ENCODE peak calls at places on chromosomes 5 and 9, in seven cellular contexts. U is transverse colon, S is AG10803, J is M059J, D is tibial artery, M is NCI-H1694 treated with DMSO at 0.1 percent for 48 hours, H is suprapubic skin. F is an unnamed sample.

GRCh38 chr9:134655591-134656333 is 14.2 kb downstream of the COL5A1 start:
- DNase-seq in J (peak; percentile 32), M (no peak), D (no peak), U (no peak), S (no peak), H (no peak), F (no peak)

GRCh38 chr9:131739988-131740648 is at the start of gene RAPGEF1:
- DNase-seq in H (no peak), D (no peak), U (peak; percentile 77), S (peak; percentile 35), J (no peak), M (no peak), F (no peak)

GRCh38 chr9:5110867-5111681 is 74.4 kb downstream of the INSL6 start:
- DNase-seq in J (no peak), H (peak; percentile 76), U (no peak), D (no peak), M (no peak), S (no peak), F (no peak)

GRCh38 chr5:173233347-173234128 is 1.5 kb downstream of the NKX2-5 start:
- DNase-seq in M (no peak), D (no peak), H (no peak), S (no peak), J (no peak), U (no peak), F (no peak)

GRCh38 chr5:159240301-159240870 is 22.7 kb upstream of the UBLCP1 start:
- DNase-seq in U (no peak), H (no peak), M (no peak), J (peak; percentile 92), S (peak; percentile 20), D (no peak), F (no peak)

GRCh38 chr5:38590846-38591245 is 34.4 kb upstream of the LIFR start:
- DNase-seq in J (peak; percentile 6), S (no peak), D (no peak), H (no peak), M (no peak), U (no peak), F (no peak)

GRCh38 chr5:86917117-86917579 is 299.4 kb downstream of the COX7C start:
- DNase-seq in M (no peak), D (no peak), S (peak; percentile 37), U (no peak), J (peak; percentile 22), H (no peak), F (no peak)

GRCh38 chr9:27801511-27801910 is 228.2 kb upstream of the C9orf72 start:
- DNase-seq in U (no peak), H (no peak), M (peak; percentile 55), D (no peak), S (no peak), J (no peak), F (no peak)

GRCh38 chr9:134600431-134600830 is 41.2 kb upstream of the COL5A1 start:
- DNase-seq in J (no peak), U (no peak), S (no peak), M (no peak), H (no peak), D (no peak), F (no peak)

GRCh38 chr5:106691701-106692100 is 979.0 kb downstream of the EFNA5 start:
- DNase-seq in H (no peak), D (no peak), S (no peak), M (no peak), J (no peak), U (no peak), F (no peak)

GRCh38 chr5:52709171-52709925 is 78.4 kb upstream of the ITGA1 start:
- DNase-seq in J (peak; percentile 89), D (no peak), H (no peak), S (no peak), M (no peak), U (no peak), F (no peak)

GRCh38 chr5:68169898-68170297 is 45.7 kb upstream of the PIK3R1 start:
- DNase-seq in M (no peak), D (no peak), H (no peak), U (peak; percentile 21), S (no peak), J (no peak), F (no peak)

GRCh38 chr5:151095341-151096000 is 14.6 kb upstream of the TNIP1 start:
- DNase-seq in J (no peak), M (no peak), U (peak; percentile 91), D (no peak), H (no peak), S (peak; percentile 51), F (no peak)

GRCh38 chr9:32351845-32352244 is 32.6 kb upstream of the ACO1 start:
- DNase-seq in S (no peak), D (no peak), J (peak; percentile 25), H (no peak), M (no peak), U (no peak), F (no peak)

GRCh38 chr9:134304712-134305111 is 21.5 kb upstream of the RXRA start:
- DNase-seq in S (no peak), H (no peak), M (no peak), J (no peak), U (no peak), D (no peak), F (no peak)

GRCh38 chr9:82645591-82645990 is 417.4 kb downstream of the RASEF start:
- DNase-seq in U (no peak), M (no peak), S (no peak), D (no peak), J (peak; percentile 32), H (no peak), F (no peak)

GRCh38 chr9:130265431-130266235 is at the start of gene HMCN2:
- DNase-seq in H (peak; percentile 73), U (no peak), D (peak; percentile 24), S (no peak), M (no peak), J (no peak), F (no peak)

GRCh38 chr5:175629793-175630192 is 28.1 kb upstream of the HRH2 start:
- DNase-seq in U (no peak), S (no peak), M (no peak), H (no peak), D (no peak), J (no peak), F (no peak)

GRCh38 chr9:117092582-117092981 is 322.3 kb downstream of the ASTN2 start:
- DNase-seq in H (no peak), J (peak; percentile 49), S (peak; percentile 24), M (no peak), U (no peak), D (no peak), F (no peak)

GRCh38 chr9:93090091-93090655 is 5.8 kb upstream of the CARD19 start:
- DNase-seq in D (no peak), M (no peak), U (no peak), H (peak; percentile 24), S (no peak), J (no peak), F (peak; percentile 38)

GRCh38 chr9:116308070-116308469 is 154.5 kb downstream of the PAPPA start:
- DNase-seq in U (no peak), D (no peak), J (no peak), M (no peak), S (no peak), H (no peak), F (no peak)

GRCh38 chr5:32960340-32961065 is 249.4 kb downstream of the NPR3 start:
- DNase-seq in J (no peak), U (no peak), H (no peak), D (no peak), M (no peak), S (peak; percentile 75), F (no peak)

GRCh38 chr5:133347039-133347438 is 265.3 kb downstream of the FSTL4 start:
- DNase-seq in M (no peak), D (no peak), U (no peak), H (no peak), S (no peak), J (no peak), F (no peak)

F was measured in coronary artery.